ENCODE peak calls at places on chromosomes 11 and 22, in ten cellular contexts. One of them, this sample, is unnamed.

GRCh38 chr11:28476053-28476452 is 367.9 kb downstream of the METTL15 start:
- DNase-seq in HFF-Myc: no peak
- DNase-seq in cardiac muscle cell: peak; percentile 42
- DNase-seq in suprapubic skin: no peak
- DNase-seq in HCT116: no peak
- DNase-seq in heart left ventricle: peak; percentile 23
- DNase-seq in epithelial cell of esophagus: no peak
- DNase-seq in sigmoid colon: no peak
- DNase-seq in PC-3: no peak
- DNase-seq in SK-N-SH: peak; percentile 3
- DNase-seq in this sample: no peak

GRCh38 chr11:36421546-36422155 is 88.4 kb downstream of the TRAF6 start:
- DNase-seq in HFF-Myc: no peak
- DNase-seq in cardiac muscle cell: no peak
- DNase-seq in suprapubic skin: no peak
- DNase-seq in HCT116: no peak
- DNase-seq in heart left ventricle: no peak
- DNase-seq in epithelial cell of esophagus: no peak
- DNase-seq in sigmoid colon: no peak
- DNase-seq in PC-3: no peak
- DNase-seq in SK-N-SH: no peak
- DNase-seq in this sample: no peak

GRCh38 chr11:104120493-104121200 is 43.3 kb downstream of the PDGFD start:
- DNase-seq in HFF-Myc: no peak
- DNase-seq in cardiac muscle cell: no peak
- DNase-seq in suprapubic skin: no peak
- DNase-seq in HCT116: no peak
- DNase-seq in heart left ventricle: no peak
- DNase-seq in epithelial cell of esophagus: no peak
- DNase-seq in sigmoid colon: no peak
- DNase-seq in PC-3: no peak
- DNase-seq in SK-N-SH: no peak
- DNase-seq in this sample: no peak

GRCh38 chr11:18463439-18463838 is 7.8 kb downstream of the LDHAL6A start:
- DNase-seq in HFF-Myc: no peak
- DNase-seq in cardiac muscle cell: no peak
- DNase-seq in suprapubic skin: no peak
- DNase-seq in HCT116: no peak
- DNase-seq in heart left ventricle: no peak
- DNase-seq in epithelial cell of esophagus: no peak
- DNase-seq in sigmoid colon: no peak
- DNase-seq in PC-3: no peak
- DNase-seq in SK-N-SH: no peak
- DNase-seq in this sample: no peak

GRCh38 chr11:126702987-126703386 is 297.6 kb downstream of the KIRREL3 start:
- DNase-seq in HFF-Myc: no peak
- DNase-seq in cardiac muscle cell: no peak
- DNase-seq in suprapubic skin: no peak
- DNase-seq in HCT116: no peak
- DNase-seq in heart left ventricle: peak; percentile 62
- DNase-seq in epithelial cell of esophagus: no peak
- DNase-seq in sigmoid colon: no peak
- DNase-seq in PC-3: no peak
- DNase-seq in SK-N-SH: peak; percentile 65
- DNase-seq in this sample: no peak

GRCh38 chr11:819129-819931 is 616 bp downstream of the PNPLA2 start:
- DNase-seq in HFF-Myc: no peak
- DNase-seq in cardiac muscle cell: peak; percentile 91
- DNase-seq in suprapubic skin: peak; percentile 96
- DNase-seq in HCT116: no peak
- DNase-seq in heart left ventricle: peak; percentile 97
- DNase-seq in epithelial cell of esophagus: peak; percentile 92
- DNase-seq in sigmoid colon: peak; percentile 97
- DNase-seq in PC-3: peak; percentile 80
- DNase-seq in SK-N-SH: peak; percentile 98
- DNase-seq in this sample: peak; percentile 93

GRCh38 chr11:68282141-68282860 is 10.5 kb upstream of the C11orf24 start:
- DNase-seq in HFF-Myc: no peak
- DNase-seq in cardiac muscle cell: no peak
- DNase-seq in suprapubic skin: no peak
- DNase-seq in HCT116: no peak
- DNase-seq in heart left ventricle: no peak
- DNase-seq in epithelial cell of esophagus: peak; percentile 75
- DNase-seq in sigmoid colon: no peak
- DNase-seq in PC-3: no peak
- DNase-seq in SK-N-SH: no peak
- DNase-seq in this sample: no peak

GRCh38 chr11:112961751-112962747 is 829 bp downstream of the NCAM1 start:
- DNase-seq in HFF-Myc: no peak
- DNase-seq in cardiac muscle cell: peak; percentile 8
- DNase-seq in suprapubic skin: no peak
- DNase-seq in HCT116: no peak
- DNase-seq in heart left ventricle: peak; percentile 45
- DNase-seq in epithelial cell of esophagus: no peak
- DNase-seq in sigmoid colon: no peak
- DNase-seq in PC-3: no peak
- DNase-seq in SK-N-SH: peak; percentile 73
- DNase-seq in this sample: no peak

GRCh38 chr11:87252869-87253268 is 215.1 kb downstream of the TMEM135 start:
- DNase-seq in HFF-Myc: no peak
- DNase-seq in cardiac muscle cell: no peak
- DNase-seq in suprapubic skin: no peak
- DNase-seq in HCT116: no peak
- DNase-seq in heart left ventricle: no peak
- DNase-seq in epithelial cell of esophagus: peak; percentile 6
- DNase-seq in sigmoid colon: no peak
- DNase-seq in PC-3: peak; percentile 47
- DNase-seq in SK-N-SH: no peak
- DNase-seq in this sample: no peak

GRCh38 chr22:25050566-25050965 is 98.0 kb downstream of the KIAA1671 start:
- DNase-seq in HFF-Myc: no peak
- DNase-seq in cardiac muscle cell: no peak
- DNase-seq in suprapubic skin: no peak
- DNase-seq in HCT116: no peak
- DNase-seq in heart left ventricle: no peak
- DNase-seq in epithelial cell of esophagus: no peak
- DNase-seq in sigmoid colon: no peak
- DNase-seq in PC-3: no peak
- DNase-seq in SK-N-SH: no peak
- DNase-seq in this sample: no peak

GRCh38 chr22:31947296-31947695 is 3.0 kb downstream of the YWHAH start:
- DNase-seq in HFF-Myc: no peak
- DNase-seq in cardiac muscle cell: peak; percentile 41
- DNase-seq in suprapubic skin: no peak
- DNase-seq in HCT116: no peak
- DNase-seq in heart left ventricle: no peak
- DNase-seq in epithelial cell of esophagus: peak; percentile 70
- DNase-seq in sigmoid colon: no peak
- DNase-seq in PC-3: no peak
- DNase-seq in SK-N-SH: no peak
- DNase-seq in this sample: no peak

GRCh38 chr11:69003301-69003865 is 9.7 kb downstream of the MRGPRF start:
- DNase-seq in HFF-Myc: no peak
- DNase-seq in cardiac muscle cell: no peak
- DNase-seq in suprapubic skin: no peak
- DNase-seq in HCT116: no peak
- DNase-seq in heart left ventricle: no peak
- DNase-seq in epithelial cell of esophagus: no peak
- DNase-seq in sigmoid colon: peak; percentile 65
- DNase-seq in PC-3: no peak
- DNase-seq in SK-N-SH: no peak
- DNase-seq in this sample: peak; percentile 71

GRCh38 chr11:76161261-76161961 is 44.9 kb downstream of the WNT11 start:
- DNase-seq in HFF-Myc: peak; percentile 27
- DNase-seq in cardiac muscle cell: peak; percentile 75
- DNase-seq in suprapubic skin: no peak
- DNase-seq in HCT116: no peak
- DNase-seq in heart left ventricle: peak; percentile 66
- DNase-seq in epithelial cell of esophagus: no peak
- DNase-seq in sigmoid colon: no peak
- DNase-seq in PC-3: no peak
- DNase-seq in SK-N-SH: peak; percentile 86
- DNase-seq in this sample: no peak

GRCh38 chr11:123426766-123427165 is 3.3 kb upstream of the GRAMD1B start:
- DNase-seq in HFF-Myc: no peak
- DNase-seq in cardiac muscle cell: no peak
- DNase-seq in suprapubic skin: no peak
- DNase-seq in HCT116: no peak
- DNase-seq in heart left ventricle: no peak
- DNase-seq in epithelial cell of esophagus: no peak
- DNase-seq in sigmoid colon: no peak
- DNase-seq in PC-3: no peak
- DNase-seq in SK-N-SH: no peak
- DNase-seq in this sample: no peak

GRCh38 chr11:116721983-116722382 is 50.8 kb downstream of the BUD13 start:
- DNase-seq in HFF-Myc: no peak
- DNase-seq in cardiac muscle cell: no peak
- DNase-seq in suprapubic skin: no peak
- DNase-seq in HCT116: no peak
- DNase-seq in heart left ventricle: no peak
- DNase-seq in epithelial cell of esophagus: no peak
- DNase-seq in sigmoid colon: no peak
- DNase-seq in PC-3: no peak
- DNase-seq in SK-N-SH: no peak
- DNase-seq in this sample: no peak

GRCh38 chr11:46521947-46522681 is 71.7 kb downstream of the AMBRA1 start:
- DNase-seq in HFF-Myc: no peak
- DNase-seq in cardiac muscle cell: peak; percentile 21
- DNase-seq in suprapubic skin: no peak
- DNase-seq in HCT116: no peak
- DNase-seq in heart left ventricle: no peak
- DNase-seq in epithelial cell of esophagus: no peak
- DNase-seq in sigmoid colon: no peak
- DNase-seq in PC-3: peak; percentile 5
- DNase-seq in SK-N-SH: no peak
- DNase-seq in this sample: no peak
- TF ChIP-seq CTCF in HFF-Myc: peak; percentile 16
- TF ChIP-seq CTCF in cardiac muscle cell: peak; percentile 11
- TF ChIP-seq CTCF in suprapubic skin: no peak
- TF ChIP-seq CTCF in HCT116: peak; percentile 46
- TF ChIP-seq CTCF in heart left ventricle: peak; percentile 19
- TF ChIP-seq CTCF in epithelial cell of esophagus: no peak
- TF ChIP-seq CTCF in sigmoid colon: no peak
- TF ChIP-seq CTCF in PC-3: peak; percentile 41
- TF ChIP-seq CTCF in SK-N-SH: peak; percentile 48
- TF ChIP-seq CTCF in this sample: no peak

GRCh38 chr22:17483670-17484372 is 79.5 kb upstream of the SLC25A18 start:
- DNase-seq in HFF-Myc: no peak
- DNase-seq in cardiac muscle cell: peak; percentile 7
- DNase-seq in suprapubic skin: no peak
- DNase-seq in HCT116: no peak
- DNase-seq in heart left ventricle: peak; percentile 43
- DNase-seq in epithelial cell of esophagus: no peak
- DNase-seq in sigmoid colon: no peak
- DNase-seq in PC-3: no peak
- DNase-seq in SK-N-SH: no peak
- DNase-seq in this sample: no peak

GRCh38 chr22:17484608-17485007 is 78.7 kb upstream of the SLC25A18 start:
- DNase-seq in HFF-Myc: no peak
- DNase-seq in cardiac muscle cell: no peak
- DNase-seq in suprapubic skin: no peak
- DNase-seq in HCT116: no peak
- DNase-seq in heart left ventricle: no peak
- DNase-seq in epithelial cell of esophagus: no peak
- DNase-seq in sigmoid colon: no peak
- DNase-seq in PC-3: no peak
- DNase-seq in SK-N-SH: no peak
- DNase-seq in this sample: no peak

GRCh38 chr22:17489101-17489500 is 74.2 kb upstream of the SLC25A18 start:
- DNase-seq in HFF-Myc: no peak
- DNase-seq in cardiac muscle cell: no peak
- DNase-seq in suprapubic skin: no peak
- DNase-seq in HCT116: no peak
- DNase-seq in heart left ventricle: no peak
- DNase-seq in epithelial cell of esophagus: no peak
- DNase-seq in sigmoid colon: no peak
- DNase-seq in PC-3: no peak
- DNase-seq in SK-N-SH: no peak
- DNase-seq in this sample: no peak

GRCh38 chr22:17486719-17487118 is 76.6 kb upstream of the SLC25A18 start:
- DNase-seq in HFF-Myc: no peak
- DNase-seq in cardiac muscle cell: no peak
- DNase-seq in suprapubic skin: no peak
- DNase-seq in HCT116: no peak
- DNase-seq in heart left ventricle: no peak
- DNase-seq in epithelial cell of esophagus: no peak
- DNase-seq in sigmoid colon: no peak
- DNase-seq in PC-3: no peak
- DNase-seq in SK-N-SH: no peak
- DNase-seq in this sample: no peak

DNA sequence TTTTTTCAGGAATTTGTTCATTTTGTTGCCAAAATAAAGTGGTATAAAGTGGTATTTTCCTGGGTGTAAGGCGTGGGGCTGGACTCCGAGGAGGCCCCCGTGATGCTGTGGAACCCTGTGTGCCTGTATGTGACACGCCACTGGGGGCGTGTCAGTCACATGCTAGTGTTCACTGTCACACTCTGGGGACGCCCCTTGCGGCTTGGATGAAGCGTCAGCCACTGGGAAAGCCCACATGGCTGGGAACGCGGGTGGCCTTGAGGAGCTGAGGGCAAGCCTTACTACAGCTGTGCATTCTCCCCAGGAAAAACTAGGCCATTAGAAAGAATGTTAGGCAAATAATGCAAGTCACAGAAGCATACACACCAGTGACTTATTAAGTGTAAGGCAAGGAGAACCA is 77.0 kb upstream of the SLC25A18 start:
- DNase-seq in HFF-Myc: no peak
- DNase-seq in cardiac muscle cell: no peak
- DNase-seq in suprapubic skin: no peak
- DNase-seq in HCT116: no peak
- DNase-seq in heart left ventricle: no peak
- DNase-seq in epithelial cell of esophagus: no peak
- DNase-seq in sigmoid colon: no peak
- DNase-seq in PC-3: no peak
- DNase-seq in SK-N-SH: peak; percentile 11
- DNase-seq in this sample: no peak
- TF ChIP-seq CTCF in HFF-Myc: no peak
- TF ChIP-seq CTCF in cardiac muscle cell: no peak
- TF ChIP-seq CTCF in suprapubic skin: no peak
- TF ChIP-seq CTCF in HCT116: no peak
- TF ChIP-seq CTCF in heart left ventricle: no peak
- TF ChIP-seq CTCF in epithelial cell of esophagus: no peak
- TF ChIP-seq CTCF in sigmoid colon: no peak
- TF ChIP-seq CTCF in PC-3: no peak
- TF ChIP-seq CTCF in SK-N-SH: no peak
- TF ChIP-seq CTCF in this sample: no peak

GRCh38 chr22:39308614-39309363 is 10.6 kb downstream of the RPL3 start:
- DNase-seq in HFF-Myc: peak; percentile 78
- DNase-seq in cardiac muscle cell: peak; percentile 95
- DNase-seq in suprapubic skin: peak; percentile 88
- DNase-seq in HCT116: peak; percentile 92
- DNase-seq in heart left ventricle: peak; percentile 70
- DNase-seq in epithelial cell of esophagus: peak; percentile 93
- DNase-seq in sigmoid colon: peak; percentile 89
- DNase-seq in PC-3: peak; percentile 89
- DNase-seq in SK-N-SH: no peak
- DNase-seq in this sample: peak; percentile 89
- TF ChIP-seq CTCF in HFF-Myc: peak; percentile 3
- TF ChIP-seq CTCF in cardiac muscle cell: peak; percentile 23
- TF ChIP-seq CTCF in suprapubic skin: no peak
- TF ChIP-seq CTCF in HCT116: no peak
- TF ChIP-seq CTCF in heart left ventricle: no peak
- TF ChIP-seq CTCF in epithelial cell of esophagus: no peak
- TF ChIP-seq CTCF in sigmoid colon: no peak
- TF ChIP-seq CTCF in PC-3: no peak
- TF ChIP-seq CTCF in SK-N-SH: peak; percentile 31
- TF ChIP-seq CTCF in this sample: no peak

GRCh38 chr11:2393941-2394817 is 6.4 kb upstream of the TSSC4 start:
- DNase-seq in HFF-Myc: no peak
- DNase-seq in cardiac muscle cell: no peak
- DNase-seq in suprapubic skin: no peak
- DNase-seq in HCT116: no peak
- DNase-seq in heart left ventricle: no peak
- DNase-seq in epithelial cell of esophagus: no peak
- DNase-seq in sigmoid colon: no peak
- DNase-seq in PC-3: no peak
- DNase-seq in SK-N-SH: no peak
- DNase-seq in this sample: no peak
- TF ChIP-seq CTCF in HFF-Myc: no peak
- TF ChIP-seq CTCF in cardiac muscle cell: no peak
- TF ChIP-seq CTCF in suprapubic skin: no peak
- TF ChIP-seq CTCF in HCT116: no peak
- TF ChIP-seq CTCF in heart left ventricle: no peak
- TF ChIP-seq CTCF in epithelial cell of esophagus: no peak
- TF ChIP-seq CTCF in sigmoid colon: no peak
- TF ChIP-seq CTCF in PC-3: no peak
- TF ChIP-seq CTCF in SK-N-SH: no peak
- TF ChIP-seq CTCF in this sample: no peak

This sample was measured in coronary artery.